ENCODE peak calls at places on chromosomes 13 and 19, in ten cellular contexts. W is HCT116, T is cardiac muscle cell, O is adipocyte, Z is Panc1, M is PC-3, I is ovary, U is neural progenitor cell, G is IMR-90, P is stomach. L is an unnamed sample. For H3K36me3, the result is how much of the 10 kb centered on the place peaks cover.

GRCh38 chr13:36450534-36450933 is 18.2 kb downstream of the CCNA1 start:
- DNase-seq in G (no peak), O (no peak), T (no peak), Z (no peak), P (no peak), W (no peak), I (no peak), U (no peak), M (no peak), L (no peak)

GRCh38 chr19:43470288-43470687 is 4.9 kb upstream of the LYPD3 start:
- DNase-seq in U (no peak), T (no peak), M (peak), W (no peak), O (peak), P (no peak), Z (no peak), I (no peak), G (peak), L (no peak)

GRCh38 chr13:45108716-45109706 is 11.3 kb upstream of the GTF2F2 start:
- DNase-seq in M (no peak), T (no peak), I (no peak), G (peak), P (no peak), W (no peak), Z (no peak), O (peak), U (no peak), L (peak)

GRCh38 chr13:78121001-78121400 is 202.4 kb upstream of the EDNRB start:
- DNase-seq in P (no peak), O (no peak), I (no peak), T (no peak), W (no peak), G (no peak), U (no peak), Z (no peak), M (peak), L (no peak)

GRCh38 chr13:20499986-20500385 is 25.7 kb downstream of the CRYL1 start:
- DNase-seq in G (peak), O (peak), W (no peak), Z (no peak), I (no peak), T (no peak), M (peak), U (no peak), P (no peak), L (no peak)

GRCh38 chr19:38315657-38316476 is at the start of gene YIF1B:
- DNase-seq in W (peak), O (peak), Z (peak), M (peak), G (peak), T (peak), I (peak), P (peak), U (peak), L (peak)

GRCh38 chr13:96673825-96674224 is 320.5 kb downstream of the OXGR1 start:
- DNase-seq in Z (no peak), O (no peak), U (no peak), G (no peak), T (no peak), I (no peak), W (no peak), M (no peak), P (no peak), L (no peak)

GRCh38 chr13:95697052-95697680 is 20.2 kb downstream of the DNAJC3 start:
- DNase-seq in M (no peak), T (no peak), P (no peak), W (no peak), I (no peak), G (no peak), U (no peak), Z (no peak), O (no peak), L (no peak)

GRCh38 chr13:23025848-23026608 is 154.8 kb upstream of the SGCG start:
- DNase-seq in U (no peak), Z (no peak), G (no peak), P (no peak), W (no peak), I (no peak), T (no peak), O (no peak), M (no peak), L (no peak)

GRCh38 chr13:51921790-51922740 is 60.3 kb downstream of the CCDC70 start:
- DNase-seq in U (no peak), W (no peak), O (no peak), M (no peak), Z (no peak), G (peak), T (no peak), I (no peak), P (no peak), L (no peak)

GRCh38 chr19:45804140-45804958 is 10.8 kb downstream of the RSPH6A start:
- DNase-seq in G (no peak), Z (no peak), I (no peak), W (no peak), M (no peak), T (no peak), O (no peak), P (no peak), U (no peak), L (no peak)

GRCh38 chr13:111984349-111984748 is 82.6 kb upstream of the SOX1 start:
- DNase-seq in G (no peak), M (no peak), I (no peak), T (no peak), W (no peak), O (no peak), P (no peak), Z (no peak), U (no peak), L (no peak)

GRCh38 chr13:21980049-21980448 is 309.2 kb downstream of the FGF9 start:
- DNase-seq in T (no peak), M (no peak), I (no peak), O (no peak), U (no peak), P (no peak), G (no peak), Z (no peak), W (no peak), L (no peak)

GRCh38 chr19:35582760-35583159 is 3.2 kb upstream of the PMIS2 start:
- DNase-seq in Z (no peak), W (no peak), P (no peak), U (no peak), O (no peak), G (no peak), T (no peak), M (no peak), I (no peak), L (no peak)

GRCh38 chr19:39413903-39414608 is 1.6 kb downstream of the PLEKHG2 start:
- DNase-seq in T (peak), I (peak), G (peak), W (no peak), O (peak), U (peak), P (no peak), M (no peak), Z (no peak), L (no peak)

GRCh38 chr13:102236830-102237621 is 164.8 kb downstream of the FGF14 start:
- DNase-seq in T (no peak), M (no peak), O (no peak), I (no peak), U (peak), Z (no peak), G (no peak), W (no peak), P (no peak), L (no peak)

GRCh38 chr13:29511439-29511814 is 84.1 kb downstream of the SLC7A1 start:
- DNase-seq in O (no peak), G (no peak), Z (no peak), T (no peak), I (no peak), M (no peak), W (no peak), P (no peak), U (no peak), L (no peak)
- H3K36me3 ChIP-seq in O (under half), G (under half), Z (under half), T (under half), I (under half), M (under half), W (under half), P (under half), U (under half), L (under half)

GRCh38 chr19:32224371-32225244 is 120.8 kb upstream of the ZNF507 start:
- DNase-seq in Z (no peak), P (peak), O (peak), U (peak), G (peak), T (peak), I (peak), M (peak), W (no peak), L (no peak)
- H3K4me3 ChIP-seq in Z (no peak), P (peak), O (peak), U (peak), G (no peak), T (no peak), I (no peak), M (no peak), W (no peak), L (no peak)

DNA sequence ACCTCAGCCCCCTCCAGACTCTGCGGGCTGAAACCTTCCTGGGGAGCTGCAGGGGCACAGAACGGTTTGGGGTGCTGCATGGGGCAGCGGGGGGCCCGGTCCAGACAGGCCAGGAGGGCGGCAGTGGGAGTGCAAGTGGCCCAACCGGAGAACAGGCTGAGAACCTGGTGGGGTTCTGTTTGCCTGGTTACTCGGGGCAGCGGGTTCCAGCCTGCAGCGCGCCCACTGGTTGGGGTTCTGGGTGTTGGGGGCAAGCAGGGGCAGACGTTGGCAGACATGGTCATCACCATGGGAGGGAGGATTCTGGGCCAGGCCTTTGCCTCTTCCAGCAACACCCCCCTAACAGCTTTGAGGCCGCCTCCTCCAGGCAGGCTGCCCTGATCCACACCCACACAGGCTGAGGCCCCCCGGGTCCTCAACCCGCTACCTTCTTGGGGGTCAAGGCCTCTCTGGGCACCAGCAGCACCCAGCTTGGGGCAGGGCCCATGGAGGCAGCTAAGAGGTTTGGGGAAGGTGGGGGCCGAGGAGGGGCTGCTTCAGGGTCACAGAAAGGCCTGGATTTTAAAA is at the start of gene PRR22:
- DNase-seq in W (no peak), O (no peak), U (no peak), I (no peak), Z (no peak), T (no peak), P (no peak), M (no peak), G (no peak), L (no peak)
- H3K36me3 ChIP-seq in W (half or more), O (half or more), U (under half), I (under half), Z (under half), T (under half), P (half or more), M (under half), G (under half), L (under half)

GRCh38 chr13:110769097-110769496 is 55.6 kb downstream of the ING1 start:
- DNase-seq in U (no peak), W (no peak), G (no peak), M (no peak), O (no peak), Z (no peak), P (no peak), I (no peak), T (no peak), L (no peak)
- H3K4me3 ChIP-seq in U (no peak), W (no peak), G (no peak), M (no peak), O (no peak), Z (no peak), P (no peak), I (no peak), T (no peak), L (no peak)

GRCh38 chr13:99741979-99742378 is 229.6 kb downstream of the ZIC5 start:
- DNase-seq in Z (no peak), G (no peak), U (no peak), T (no peak), W (no peak), O (no peak), P (no peak), M (no peak), I (no peak), L (no peak)
- H3K36me3 ChIP-seq in Z (under half), G (under half), U (under half), T (under half), W (under half), O (under half), P (under half), M (under half), I (under half), L (under half)

GRCh38 chr19:17487240-17488121 is 17.2 kb downstream of the SLC27A1 start:
- DNase-seq in G (no peak), T (no peak), I (no peak), O (no peak), M (no peak), P (no peak), U (no peak), Z (no peak), W (no peak), L (no peak)

GRCh38 chr19:17489392-17490030 is 19.2 kb downstream of the SLC27A1 start:
- DNase-seq in P (no peak), U (no peak), M (no peak), T (no peak), Z (no peak), G (no peak), I (no peak), O (no peak), W (no peak), L (no peak)

GRCh38 chr19:17486545-17486944 is 16.2 kb downstream of the SLC27A1 start:
- DNase-seq in U (no peak), O (no peak), T (no peak), P (no peak), G (no peak), W (no peak), M (no peak), I (no peak), Z (no peak), L (no peak)

GRCh38 chr19:17490411-17490810 is 20.1 kb downstream of the SLC27A1 start:
- DNase-seq in I (no peak), O (no peak), T (no peak), U (no peak), G (no peak), P (no peak), M (no peak), Z (no peak), W (no peak), L (no peak)

GRCh38 chr19:17488593-17489391 is 18.5 kb downstream of the SLC27A1 start:
- DNase-seq in I (no peak), W (peak), P (peak), O (peak), M (peak), Z (no peak), U (peak), G (no peak), T (peak), L (no peak)
- H3K4me3 ChIP-seq in I (no peak), W (peak), P (peak), O (no peak), M (peak), Z (no peak), U (peak), G (no peak), T (peak), L (no peak)

GRCh38 chr19:813359-814107 is 8.2 kb downstream of the PLPPR3 start:
- DNase-seq in M (no peak), W (no peak), I (no peak), Z (no peak), G (no peak), U (no peak), O (no peak), T (no peak), P (no peak), L (no peak)
- H3K36me3 ChIP-seq in M (under half), W (under half), I (under half), Z (under half), G (half or more), U (under half), O (under half), T (under half), P (half or more), L (under half)

GRCh38 chr19:47422417-47423163 is 3.3 kb upstream of the MEIS3 start:
- DNase-seq in P (no peak), W (no peak), G (no peak), U (no peak), T (no peak), O (no peak), I (no peak), Z (no peak), M (no peak), L (no peak)
- H3K4me3 ChIP-seq in P (no peak), W (no peak), G (no peak), U (peak), T (no peak), O (no peak), I (no peak), Z (no peak), M (no peak), L (no peak)

L was measured in kidney epithelial cell.